ENCODE peak calls at places on chromosomes 5 and 9, in four cellular contexts. Q is IMR-90, A is H9, W is H1. N is an unnamed sample.

GRCh38 chr5:125549322-125549871 is 803.0 kb upstream of the ZNF608 start:
- DNase-seq in Q (peak), A (no peak), W (no peak), N (no peak)

GRCh38 chr5:139543423-139543991 is 17.6 kb upstream of the UBE2D2 start:
- DNase-seq in Q (peak), A (peak), W (peak), N (peak)

GRCh38 chr5:60844429-60844890 is 391 bp upstream of the ELOVL7 start:
- DNase-seq in Q (peak), A (no peak), W (no peak), N (peak)

GRCh38 chr9:134537891-134538520 is 103.6 kb upstream of the COL5A1 start:
- DNase-seq in Q (no peak), A (no peak), W (no peak), N (no peak)

GRCh38 chr5:107605596-107606125 is 65.1 kb downstream of the EFNA5 start:
- DNase-seq in Q (no peak), A (no peak), W (no peak), N (no peak)

GRCh38 chr5:149700347-149700746 is 29.8 kb upstream of the PPARGC1B start:
- DNase-seq in Q (no peak), A (no peak), W (no peak), N (no peak)

GRCh38 chr9:107261106-107261505 is 22.0 kb upstream of the RAD23B start:
- DNase-seq in Q (no peak), A (no peak), W (no peak), N (no peak)

GRCh38 chr9:114487607-114488300 is 17.5 kb downstream of the WHRN start:
- DNase-seq in Q (peak), A (peak), W (peak), N (peak)

GRCh38 chr5:14038341-14038959 is 94.0 kb upstream of the DNAH5 start:
- DNase-seq in Q (peak), A (no peak), W (no peak), N (peak)

GRCh38 chr5:119449882-119450281 is 2.4 kb upstream of the HSD17B4 start:
- DNase-seq in Q (no peak), A (no peak), W (no peak), N (no peak)

GRCh38 chr5:55691265-55692105 is 20.6 kb downstream of the SLC38A9 start:
- DNase-seq in Q (peak), A (no peak), W (no peak), N (peak)

GRCh38 chr9:127105805-127106492 is 16.5 kb downstream of the ANGPTL2 start:
- DNase-seq in Q (no peak), A (no peak), W (no peak), N (no peak)

GRCh38 chr5:151595411-151595826 is 4.3 kb upstream of the FAT2 start:
- DNase-seq in Q (no peak), A (no peak), W (no peak), N (no peak)

GRCh38 chr9:93668261-93668871 is 92.0 kb downstream of the PHF2 start:
- DNase-seq in Q (no peak), A (peak), W (peak), N (no peak)

GRCh38 chr9:33437898-33438297 is 9.5 kb downstream of the AQP3 start:
- DNase-seq in Q (no peak), A (no peak), W (no peak), N (no peak)

GRCh38 chr5:143279698-143280097 is 123.8 kb downstream of the NR3C1 start:
- DNase-seq in Q (peak), A (peak), W (no peak), N (peak)

GRCh38 chr5:119829341-119829740 is 200.0 kb downstream of the FAM170A start:
- DNase-seq in Q (no peak), A (no peak), W (no peak), N (no peak)

GRCh38 chr5:38547257-38547656 is 9.2 kb downstream of the LIFR start:
- DNase-seq in Q (peak), A (no peak), W (no peak), N (no peak)

GRCh38 chr9:17625644-17626388 is 47.0 kb downstream of the SH3GL2 start:
- DNase-seq in Q (peak), A (no peak), W (no peak), N (peak)

GRCh38 chr9:119283118-119283794 is 86.0 kb downstream of the BRINP1 start:
- DNase-seq in Q (no peak), A (peak), W (peak), N (peak)

GRCh38 chr5:114726126-114726525 is 364.3 kb downstream of the KCNN2 start:
- DNase-seq in Q (no peak), A (no peak), W (no peak), N (no peak)

DNA sequence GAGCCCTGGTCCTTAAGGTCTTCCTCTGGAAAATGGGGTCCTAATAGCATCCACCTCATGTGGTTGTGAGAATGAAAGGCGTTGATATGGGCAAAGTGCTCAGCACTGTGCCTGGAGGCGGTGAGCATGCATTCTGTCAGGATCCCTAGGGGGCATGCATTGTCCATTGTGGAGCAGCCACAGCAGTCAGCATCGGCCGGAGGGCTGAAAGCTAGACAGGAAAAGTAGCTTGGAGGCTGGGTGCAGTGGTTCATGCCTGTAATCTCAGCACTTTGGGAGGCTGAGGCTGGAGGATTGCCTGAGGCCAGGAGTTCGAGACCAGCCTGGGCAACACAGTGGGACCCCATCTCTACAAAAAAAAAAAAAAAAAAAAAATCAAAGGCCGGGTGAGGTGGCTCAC is 122.2 kb downstream of the LHX2 start:
- DNase-seq in Q (peak), A (peak), W (no peak), N (peak)
- H4K5ac ChIP-seq in Q (no peak), A (no peak), W (no peak), N (no peak)

DNA sequence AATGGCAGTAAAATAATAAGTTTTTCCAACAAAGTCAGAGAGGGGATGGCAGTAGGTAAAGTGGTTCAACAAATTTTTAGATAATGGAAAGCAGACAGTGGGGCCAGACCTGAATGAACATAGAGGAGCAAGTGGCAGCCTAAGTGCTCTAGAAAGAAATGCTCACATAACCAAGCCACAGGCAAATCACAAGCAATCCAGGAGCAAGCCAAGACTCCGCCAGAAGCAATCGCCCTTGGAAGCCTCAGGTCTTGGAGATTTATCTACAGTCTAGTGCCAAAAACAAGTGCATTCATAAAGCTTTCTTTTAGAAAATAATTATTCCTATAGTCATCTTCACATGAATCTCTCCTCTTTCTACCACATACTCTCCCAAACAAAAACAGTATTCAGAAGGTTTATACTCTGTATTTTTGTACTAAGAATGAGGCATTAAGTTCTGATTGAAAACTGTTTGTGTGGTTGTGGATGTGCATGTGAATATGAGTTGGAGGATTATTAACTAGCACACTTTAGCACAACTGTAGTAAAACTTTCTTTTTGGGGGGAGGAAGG is 375.5 kb downstream of the CDH9 start:
- DNase-seq in Q (no peak), A (no peak), W (no peak), N (no peak)
- H3K56ac ChIP-seq in Q (no peak), A (no peak), W (no peak), N (no peak)

DNA sequence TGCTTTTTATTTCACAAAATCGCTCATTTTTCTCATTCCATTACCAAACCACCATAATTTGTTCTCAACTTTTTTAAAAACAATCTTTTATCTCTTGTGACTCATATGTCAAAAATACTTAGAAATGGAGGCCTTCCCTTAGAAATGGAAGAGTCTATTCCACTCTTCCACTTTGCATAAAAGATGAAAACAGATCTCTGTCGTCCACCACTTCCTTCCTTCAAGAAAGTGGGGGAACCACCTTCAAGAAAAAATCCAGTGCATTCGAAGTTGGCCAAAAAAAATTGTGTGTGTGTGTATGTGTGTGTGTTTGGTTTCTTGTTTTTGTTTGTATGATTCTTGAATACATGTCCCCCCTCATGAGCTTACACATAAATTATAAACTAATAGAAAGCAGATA is 628.8 kb upstream of the DMAC1 start:
- DNase-seq in Q (no peak), A (no peak), W (no peak), N (no peak)
- H4K5ac ChIP-seq in Q (no peak), A (no peak), W (no peak), N (no peak)

GRCh38 chr5:178265746-178266145 is 33.1 kb upstream of the PHYKPL start:
- DNase-seq in Q (no peak), A (no peak), W (no peak), N (no peak)

GRCh38 chr5:178266581-178266980 is 34.0 kb upstream of the PHYKPL start:
- DNase-seq in Q (no peak), A (no peak), W (no peak), N (no peak)

GRCh38 chr5:178267245-178267644 is 34.6 kb upstream of the PHYKPL start:
- DNase-seq in Q (no peak), A (no peak), W (no peak), N (no peak)

GRCh38 chr5:178269499-178269898 is 36.9 kb upstream of the PHYKPL start:
- DNase-seq in Q (no peak), A (no peak), W (no peak), N (no peak)

DNA sequence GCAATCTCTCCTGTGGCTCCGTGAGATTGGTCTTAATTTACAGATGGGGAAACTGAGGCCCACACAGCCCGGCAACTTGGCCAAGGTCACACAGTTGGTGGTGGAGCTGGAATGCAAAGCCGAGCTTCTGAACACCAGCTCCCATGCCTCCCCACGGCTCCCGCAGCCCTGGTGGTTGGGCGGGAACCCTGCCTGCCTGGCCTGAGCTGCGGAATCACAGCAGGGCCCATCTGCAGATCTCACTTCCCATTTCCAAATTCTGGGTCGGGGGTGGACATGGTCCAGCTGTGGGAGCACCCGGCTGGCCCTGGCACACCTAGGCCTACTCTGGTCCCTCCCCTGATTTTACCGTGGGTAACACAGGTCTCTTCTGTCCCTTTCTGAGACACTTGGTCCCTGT is 35.3 kb upstream of the PHYKPL start:
- DNase-seq in Q (no peak), A (no peak), W (no peak), N (no peak)
- H3K56ac ChIP-seq in Q (no peak), A (no peak), W (no peak), N (no peak)

N was measured in mesendoderm.